ENCODE peak calls at places on chromosomes 3 and 15, in eight cellular contexts. H is CD8-positive, alpha-beta memory T cell; J is aorta; K is pancreas; V is thoracic aorta; E is tibial artery; L is naive thymus-derived CD4-positive, alpha-beta T cell; F is heart left ventricle. X is an unnamed sample.

GRCh38 chr3:85567074-85567676 is 608.4 kb downstream of the CADM2 start:
- DNase-seq in E (peak; percentile 26), V (no peak), K (peak; percentile 2), J (peak; percentile 49), L (no peak), F (no peak), H (no peak), X (no peak)

GRCh38 chr3:125140817-125141595 is 71.5 kb downstream of the SLC12A8 start:
- DNase-seq in K (no peak), F (no peak), E (no peak), J (no peak), L (no peak), H (no peak), V (no peak), X (no peak)

GRCh38 chr3:10712121-10712520 is 103.9 kb upstream of the SLC6A11 start:
- DNase-seq in H (no peak), E (no peak), L (no peak), J (no peak), K (no peak), F (no peak), V (no peak), X (no peak)

GRCh38 chr3:133488785-133489367 is 84.6 kb upstream of the CDV3 start:
- DNase-seq in K (no peak), J (no peak), E (no peak), L (no peak), H (no peak), V (no peak), F (no peak), X (no peak)

GRCh38 chr15:65412556-65412955 is 10.2 kb downstream of the IGDCC4 start:
- DNase-seq in V (no peak), F (no peak), J (no peak), K (no peak), H (no peak), L (no peak), E (no peak), X (no peak)

GRCh38 chr3:115359507-115359906 is 212.4 kb upstream of the ZBTB20 start:
- DNase-seq in V (no peak), F (no peak), J (no peak), L (no peak), K (no peak), E (no peak), H (no peak), X (no peak)

GRCh38 chr3:61645148-61645547 is 83.8 kb downstream of the PTPRG start:
- DNase-seq in K (no peak), V (no peak), L (no peak), F (no peak), H (no peak), J (no peak), E (no peak), X (no peak)

GRCh38 chr15:31216210-31216911 is 110.3 kb upstream of the KLF13 start:
- DNase-seq in H (peak; percentile 33), L (peak; percentile 53), J (peak; percentile 93), V (peak; percentile 52), K (peak; percentile 60), E (peak; percentile 92), F (peak; percentile 91), X (peak; percentile 97)

GRCh38 chr3:30154853-30155252 is 451.5 kb upstream of the TGFBR2 start:
- DNase-seq in H (no peak), F (no peak), J (no peak), K (no peak), V (no peak), L (no peak), E (no peak), X (no peak)
- H3K36me3 ChIP-seq in H (no peaks in the 10 kb centered on the region), F (no peaks in the 10 kb centered on the region), J (no peaks in the 10 kb centered on the region), K (no peaks in the 10 kb centered on the region), V (no peaks in the 10 kb centered on the region), L (no peaks in the 10 kb centered on the region), E (no peaks in the 10 kb centered on the region), X (no peaks in the 10 kb centered on the region)

DNA sequence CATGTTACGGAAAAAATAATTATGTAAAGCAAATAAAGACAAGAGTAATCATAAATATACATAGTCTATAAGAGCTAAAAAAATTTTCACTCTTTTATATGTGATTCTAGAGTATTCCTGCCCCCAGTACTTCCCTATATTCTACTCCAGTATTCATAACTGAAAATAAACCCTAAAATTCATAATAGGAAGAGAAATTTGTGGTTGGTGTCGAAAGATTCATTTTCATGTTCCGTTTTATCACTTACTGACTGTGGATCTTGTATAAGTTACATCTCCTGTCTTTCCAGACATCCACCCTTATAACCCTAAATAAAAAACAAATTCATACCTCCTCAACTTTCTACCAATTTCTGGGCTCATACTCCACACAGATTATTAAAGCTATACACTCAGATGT is 16.0 kb upstream of the MBNL1 start:
- DNase-seq in F (no peak), J (no peak), V (no peak), E (no peak), L (no peak), H (no peak), K (no peak), X (no peak)
- H3K4me1 ChIP-seq in F (no peaks in the 10 kb centered on the region), J (no peaks in the 10 kb centered on the region), V (peaks cover 8% of the 10 kb centered on the region), E (no peaks in the 10 kb centered on the region), L (peaks cover 65% of the 10 kb centered on the region), H (peaks cover 73% of the 10 kb centered on the region), K (peaks cover 8% of the 10 kb centered on the region), X (peaks cover 21% of the 10 kb centered on the region)

DNA sequence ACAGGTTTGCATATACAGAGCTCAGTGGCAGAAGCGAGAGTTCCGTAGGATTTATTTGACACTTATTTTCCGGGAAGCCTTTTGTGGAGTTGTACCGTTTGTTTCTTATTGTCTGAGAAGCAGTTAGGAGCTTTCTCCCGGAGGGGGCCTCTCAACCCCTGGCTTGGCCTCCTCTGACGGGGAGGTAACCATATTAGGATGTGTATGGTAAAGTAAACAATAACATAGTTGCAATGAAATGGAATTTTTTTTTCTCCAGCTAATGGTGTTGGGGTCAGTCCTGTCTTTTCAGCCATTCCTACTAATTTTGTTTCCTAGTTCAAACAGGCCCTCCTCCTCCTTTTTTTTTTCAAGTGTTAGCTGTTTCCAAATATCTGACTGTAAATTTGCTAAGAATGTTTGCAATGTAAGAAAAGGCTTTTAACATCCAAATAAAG is 338.5 kb downstream of the FOXP1 start:
- DNase-seq in H (no peak), L (no peak), J (peak; percentile 65), E (no peak), V (no peak), F (no peak), K (no peak), X (peak; percentile 54)
- H3K4me3 ChIP-seq in H (no peak overlapping the region), L (no peak overlapping the region), J (peak overlapping the region; percentile 99), E (peak overlapping the region; percentile 54), V (peak overlapping the region; percentile 75), F (peak overlapping the region; percentile 17), K (no peak overlapping the region), X (peak overlapping the region; percentile 12)

DNA sequence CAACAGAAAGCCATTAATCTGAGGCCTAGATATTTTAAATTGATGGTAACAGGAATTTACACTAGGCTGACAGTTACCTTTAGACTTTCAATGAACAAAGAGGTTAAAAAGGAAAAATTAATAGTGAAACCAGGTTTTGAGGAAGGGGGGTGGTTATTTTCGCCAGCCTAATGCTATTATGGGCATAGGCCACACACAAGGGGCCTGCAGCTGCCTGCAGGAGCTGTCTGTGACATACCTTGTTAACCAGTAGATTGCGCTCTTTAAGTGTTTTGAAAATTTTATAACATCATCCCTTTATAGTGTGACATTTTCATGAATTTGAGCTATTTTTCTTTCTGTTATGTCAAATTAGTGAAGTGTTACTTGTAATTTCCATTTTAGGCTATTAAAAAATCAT is 48.6 kb upstream of the SEC22A start:
- DNase-seq in V (no peak), J (no peak), H (no peak), K (no peak), F (no peak), E (no peak), L (no peak), X (no peak)
- H3K36me3 ChIP-seq in V (peaks cover 33% of the 10 kb centered on the region), J (no peaks in the 10 kb centered on the region), H (no peaks in the 10 kb centered on the region), K (no peaks in the 10 kb centered on the region), F (peaks cover 66% of the 10 kb centered on the region), E (peaks cover 83% of the 10 kb centered on the region), L (no peaks in the 10 kb centered on the region), X (peaks cover 65% of the 10 kb centered on the region)

GRCh38 chr15:52005748-52006701 is 13.0 kb upstream of the MAPK6 start:
- DNase-seq in F (no peak), E (no peak), K (no peak), V (no peak), L (no peak), H (no peak), J (no peak), X (no peak)
- H3K4me1 ChIP-seq in F (peaks cover 19% of the 10 kb centered on the region), E (no peaks in the 10 kb centered on the region), K (no peaks in the 10 kb centered on the region), V (no peaks in the 10 kb centered on the region), L (no peaks in the 10 kb centered on the region), H (peaks cover 8% of the 10 kb centered on the region), J (no peaks in the 10 kb centered on the region), X (peaks cover 31% of the 10 kb centered on the region)

GRCh38 chr3:13419356-13420050 is 619 bp downstream of the NUP210 start:
- DNase-seq in J (no peak), F (peak; percentile 31), V (no peak), L (peak; percentile 59), E (no peak), K (peak; percentile 52), H (peak; percentile 47), X (peak; percentile 77)
- H3K4me3 ChIP-seq in J (peak overlapping the region; percentile 58), F (peak overlapping the region; percentile 41), V (peak overlapping the region; percentile 77), L (peak overlapping the region; percentile 70), E (peak overlapping the region; percentile 41), K (peak overlapping the region; percentile 61), H (peak overlapping the region; percentile 94), X (peak overlapping the region; percentile 66)

GRCh38 chr3:46926447-46926846 is 48.9 kb downstream of the PTH1R start:
- DNase-seq in L (no peak), F (no peak), H (no peak), E (no peak), K (peak; percentile 1), V (no peak), J (no peak), X (peak; percentile 42)

GRCh38 chr3:46927718-46928073 is 48.8 kb downstream of the CCDC12 start:
- DNase-seq in E (peak; percentile 13), K (peak; percentile 2), F (no peak), H (no peak), J (no peak), V (no peak), L (no peak), X (no peak)

GRCh38 chr3:46926871-46927717 is 49.5 kb downstream of the CCDC12 start:
- DNase-seq in F (no peak), L (no peak), E (peak; percentile 27), K (peak; percentile 2), J (no peak), V (no peak), H (no peak), X (peak; percentile 68)

GRCh38 chr3:46929324-46929723 is 47.2 kb downstream of the CCDC12 start:
- DNase-seq in L (no peak), H (no peak), F (peak; percentile 79), E (peak; percentile 16), V (no peak), K (peak; percentile 79), J (no peak), X (peak; percentile 72)

DNA sequence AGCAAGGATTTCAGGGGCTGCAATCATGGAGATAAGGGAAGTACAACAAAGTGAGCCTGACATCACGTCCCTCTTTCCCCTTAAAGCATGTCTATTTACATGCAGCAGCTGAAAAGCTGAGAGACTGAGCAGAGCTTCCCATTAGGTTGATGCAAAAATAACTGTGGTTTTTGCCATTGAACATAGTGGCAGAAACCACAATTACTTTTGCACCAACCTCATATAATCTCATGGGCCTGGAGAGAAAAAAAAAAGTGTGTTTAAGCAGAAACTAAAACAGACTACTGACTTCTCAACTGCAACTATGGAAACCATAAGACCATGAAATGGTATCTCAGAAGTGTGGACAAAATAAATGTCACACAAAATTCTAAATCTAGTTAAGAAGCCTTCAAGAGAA is 48.2 kb downstream of the CCDC12 start:
- DNase-seq in L (no peak), J (no peak), E (no peak), H (no peak), V (no peak), K (no peak), F (no peak), X (no peak)
- H3K36me3 ChIP-seq in L (peaks cover 17% of the 10 kb centered on the region), J (no peaks in the 10 kb centered on the region), E (peaks cover 30% of the 10 kb centered on the region), H (peaks cover 28% of the 10 kb centered on the region), V (peaks cover 10% of the 10 kb centered on the region), K (no peaks in the 10 kb centered on the region), F (peaks cover 34% of the 10 kb centered on the region), X (peaks cover 34% of the 10 kb centered on the region)